ENCODE peak calls at places on chromosomes 4 and X, in nine cellular contexts. One of them, this sample, is unnamed. For H3K4me1, the result is how much of the 10 kb centered on the place peaks cover.

GRCh38 chrX:39030636-39031035 is 229.4 kb downstream of the MID1IP1 start:
- DNase-seq in H9: no peak
- DNase-seq in IMR-90: no peak
- DNase-seq in GM23248: no peak
- DNase-seq in astrocyte: no peak
- DNase-seq in mammary epithelial cell: no peak
- DNase-seq in mesenchymal stem cell: no peak
- DNase-seq in HCT116: no peak
- DNase-seq in OCI-LY7: no peak
- DNase-seq in this sample: no peak

GRCh38 chr4:39719804-39720580 is 22.1 kb downstream of the UBE2K start:
- DNase-seq in HCT116: no peak
- DNase-seq in IMR-90: peak
- DNase-seq in astrocyte: peak
- DNase-seq in mesenchymal stem cell: peak
- DNase-seq in H9: no peak
- DNase-seq in mammary epithelial cell: peak
- DNase-seq in GM23248: peak
- DNase-seq in OCI-LY7: no peak
- DNase-seq in this sample: no peak

GRCh38 chr4:78775278-78776030 is 696 bp upstream of the BMP2K start:
- DNase-seq in mammary epithelial cell: peak
- DNase-seq in GM23248: peak
- DNase-seq in mesenchymal stem cell: peak
- DNase-seq in astrocyte: peak
- DNase-seq in IMR-90: peak
- DNase-seq in H9: peak
- DNase-seq in OCI-LY7: peak
- DNase-seq in HCT116: peak
- DNase-seq in this sample: peak

GRCh38 chr4:182922551-182923284 is 5.5 kb upstream of the DCTD start:
- DNase-seq in HCT116: no peak
- DNase-seq in mesenchymal stem cell: peak
- DNase-seq in OCI-LY7: no peak
- DNase-seq in IMR-90: peak
- DNase-seq in mammary epithelial cell: no peak
- DNase-seq in astrocyte: peak
- DNase-seq in H9: no peak
- DNase-seq in GM23248: no peak
- DNase-seq in this sample: no peak

GRCh38 chr4:112213850-112214249 is 17.7 kb upstream of the AP1AR start:
- DNase-seq in GM23248: peak
- DNase-seq in astrocyte: peak
- DNase-seq in mesenchymal stem cell: peak
- DNase-seq in OCI-LY7: no peak
- DNase-seq in mammary epithelial cell: peak
- DNase-seq in HCT116: no peak
- DNase-seq in IMR-90: peak
- DNase-seq in H9: no peak
- DNase-seq in this sample: no peak

GRCh38 chr4:71050809-71051208 is 57.4 kb downstream of the DCK start:
- DNase-seq in GM23248: peak
- DNase-seq in mesenchymal stem cell: no peak
- DNase-seq in H9: no peak
- DNase-seq in IMR-90: peak
- DNase-seq in mammary epithelial cell: no peak
- DNase-seq in HCT116: no peak
- DNase-seq in astrocyte: no peak
- DNase-seq in OCI-LY7: no peak
- DNase-seq in this sample: peak

GRCh38 chr4:81198151-81198550 is 16.9 kb downstream of the PRKG2 start:
- DNase-seq in GM23248: no peak
- DNase-seq in H9: no peak
- DNase-seq in mammary epithelial cell: no peak
- DNase-seq in IMR-90: no peak
- DNase-seq in astrocyte: no peak
- DNase-seq in mesenchymal stem cell: no peak
- DNase-seq in HCT116: no peak
- DNase-seq in OCI-LY7: no peak
- DNase-seq in this sample: no peak

GRCh38 chr4:110634320-110635154 is 11.7 kb upstream of the PITX2 start:
- DNase-seq in mesenchymal stem cell: peak
- DNase-seq in HCT116: no peak
- DNase-seq in GM23248: no peak
- DNase-seq in astrocyte: no peak
- DNase-seq in mammary epithelial cell: no peak
- DNase-seq in H9: no peak
- DNase-seq in IMR-90: no peak
- DNase-seq in OCI-LY7: no peak
- DNase-seq in this sample: no peak

GRCh38 chr4:121096629-121097028 is 24.3 kb upstream of the NDNF start:
- DNase-seq in HCT116: peak
- DNase-seq in mammary epithelial cell: peak
- DNase-seq in IMR-90: peak
- DNase-seq in astrocyte: peak
- DNase-seq in OCI-LY7: peak
- DNase-seq in mesenchymal stem cell: peak
- DNase-seq in H9: no peak
- DNase-seq in GM23248: peak
- DNase-seq in this sample: peak

GRCh38 chr4:59180161-59180560 is 2020.0 kb upstream of the ADGRL3 start:
- DNase-seq in H9: no peak
- DNase-seq in OCI-LY7: no peak
- DNase-seq in GM23248: no peak
- DNase-seq in mammary epithelial cell: no peak
- DNase-seq in astrocyte: no peak
- DNase-seq in mesenchymal stem cell: no peak
- DNase-seq in HCT116: no peak
- DNase-seq in IMR-90: no peak
- DNase-seq in this sample: no peak

GRCh38 chr4:75715105-75715799 is 9.1 kb upstream of the USO1 start:
- DNase-seq in OCI-LY7: no peak
- DNase-seq in IMR-90: peak
- DNase-seq in mammary epithelial cell: no peak
- DNase-seq in GM23248: peak
- DNase-seq in mesenchymal stem cell: peak
- DNase-seq in H9: no peak
- DNase-seq in astrocyte: peak
- DNase-seq in HCT116: no peak
- DNase-seq in this sample: no peak

GRCh38 chr4:65018313-65018712 is 609.1 kb upstream of the TECRL start:
- DNase-seq in mammary epithelial cell: no peak
- DNase-seq in OCI-LY7: no peak
- DNase-seq in GM23248: no peak
- DNase-seq in astrocyte: no peak
- DNase-seq in mesenchymal stem cell: no peak
- DNase-seq in HCT116: no peak
- DNase-seq in H9: no peak
- DNase-seq in IMR-90: no peak
- DNase-seq in this sample: no peak
- H2AFZ ChIP-seq in mammary epithelial cell: no peak
- H2AFZ ChIP-seq in OCI-LY7: no peak
- H2AFZ ChIP-seq in GM23248: no peak
- H2AFZ ChIP-seq in astrocyte: no peak
- H2AFZ ChIP-seq in mesenchymal stem cell: no peak
- H2AFZ ChIP-seq in HCT116: no peak
- H2AFZ ChIP-seq in H9: peak
- H2AFZ ChIP-seq in IMR-90: no peak
- H2AFZ ChIP-seq in this sample: no peak

GRCh38 chr4:38014421-38014852 is 54.2 kb downstream of the PTTG2 start:
- DNase-seq in HCT116: no peak
- DNase-seq in IMR-90: no peak
- DNase-seq in mesenchymal stem cell: no peak
- DNase-seq in GM23248: no peak
- DNase-seq in H9: no peak
- DNase-seq in OCI-LY7: no peak
- DNase-seq in astrocyte: no peak
- DNase-seq in mammary epithelial cell: no peak
- DNase-seq in this sample: no peak

GRCh38 chr4:38009421-38009820 is 49.2 kb downstream of the PTTG2 start:
- DNase-seq in IMR-90: peak
- DNase-seq in mesenchymal stem cell: no peak
- DNase-seq in H9: no peak
- DNase-seq in HCT116: no peak
- DNase-seq in GM23248: no peak
- DNase-seq in OCI-LY7: no peak
- DNase-seq in astrocyte: no peak
- DNase-seq in mammary epithelial cell: no peak
- DNase-seq in this sample: no peak

GRCh38 chr4:38013461-38014366 is 53.5 kb downstream of the PTTG2 start:
- DNase-seq in mesenchymal stem cell: no peak
- DNase-seq in HCT116: peak
- DNase-seq in GM23248: peak
- DNase-seq in mammary epithelial cell: peak
- DNase-seq in OCI-LY7: no peak
- DNase-seq in IMR-90: peak
- DNase-seq in H9: no peak
- DNase-seq in astrocyte: peak
- DNase-seq in this sample: no peak

GRCh38 chr4:38009949-38010348 is 49.8 kb downstream of the PTTG2 start:
- DNase-seq in mammary epithelial cell: no peak
- DNase-seq in mesenchymal stem cell: no peak
- DNase-seq in OCI-LY7: no peak
- DNase-seq in H9: no peak
- DNase-seq in astrocyte: no peak
- DNase-seq in IMR-90: no peak
- DNase-seq in HCT116: no peak
- DNase-seq in GM23248: no peak
- DNase-seq in this sample: no peak

DNA sequence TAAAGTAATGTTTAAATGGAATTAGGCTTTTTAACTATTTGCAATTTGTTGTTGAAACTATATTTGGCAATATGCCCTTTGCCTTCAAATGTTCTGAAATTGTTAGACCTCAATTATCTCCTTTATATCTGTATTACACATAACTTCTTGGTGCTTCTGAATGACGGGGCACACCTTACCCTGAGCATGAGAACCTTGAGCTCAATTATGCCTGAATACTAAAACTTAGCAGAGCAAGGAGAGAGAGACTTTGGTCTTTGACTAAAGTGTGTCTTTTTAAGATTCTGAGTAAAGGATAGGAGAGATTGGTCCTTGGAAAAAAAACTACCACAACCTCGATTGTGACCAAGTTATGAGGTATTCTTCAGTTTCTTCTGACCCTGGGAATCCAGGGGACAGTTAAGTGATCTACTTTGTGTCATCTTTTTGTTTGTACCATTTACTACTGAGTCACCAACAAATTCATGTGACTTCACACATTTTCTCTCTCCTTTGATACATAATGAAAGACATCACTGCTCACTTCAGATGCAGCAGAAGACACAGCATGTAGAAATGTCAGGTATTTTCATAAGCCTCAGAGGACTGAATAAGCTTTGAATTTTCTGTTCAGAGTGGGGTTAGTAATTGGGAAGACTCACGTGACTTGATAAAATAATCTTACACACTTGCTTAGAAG is 51.4 kb downstream of the PTTG2 start:
- DNase-seq in mammary epithelial cell: no peak
- DNase-seq in HCT116: no peak
- DNase-seq in IMR-90: no peak
- DNase-seq in GM23248: no peak
- DNase-seq in astrocyte: no peak
- DNase-seq in OCI-LY7: no peak
- DNase-seq in mesenchymal stem cell: no peak
- DNase-seq in H9: no peak
- DNase-seq in this sample: no peak
- H3K4me1 ChIP-seq in mammary epithelial cell: under half
- H3K4me1 ChIP-seq in HCT116: under half
- H3K4me1 ChIP-seq in IMR-90: under half
- H3K4me1 ChIP-seq in GM23248: under half
- H3K4me1 ChIP-seq in astrocyte: under half
- H3K4me1 ChIP-seq in OCI-LY7: under half
- H3K4me1 ChIP-seq in mesenchymal stem cell: under half
- H3K4me1 ChIP-seq in H9: under half
- H3K4me1 ChIP-seq in this sample: under half

GRCh38 chrX:101408530-101408836 is 461 bp downstream of the HNRNPH2 start:
- DNase-seq in astrocyte: no peak
- DNase-seq in GM23248: no peak
- DNase-seq in HCT116: no peak
- DNase-seq in IMR-90: no peak
- DNase-seq in OCI-LY7: no peak
- DNase-seq in mesenchymal stem cell: no peak
- DNase-seq in mammary epithelial cell: no peak
- DNase-seq in H9: no peak
- DNase-seq in this sample: no peak
- H2AFZ ChIP-seq in astrocyte: no peak
- H2AFZ ChIP-seq in GM23248: no peak
- H2AFZ ChIP-seq in HCT116: no peak
- H2AFZ ChIP-seq in IMR-90: peak
- H2AFZ ChIP-seq in OCI-LY7: no peak
- H2AFZ ChIP-seq in mesenchymal stem cell: no peak
- H2AFZ ChIP-seq in mammary epithelial cell: peak
- H2AFZ ChIP-seq in H9: no peak
- H2AFZ ChIP-seq in this sample: no peak

DNA sequence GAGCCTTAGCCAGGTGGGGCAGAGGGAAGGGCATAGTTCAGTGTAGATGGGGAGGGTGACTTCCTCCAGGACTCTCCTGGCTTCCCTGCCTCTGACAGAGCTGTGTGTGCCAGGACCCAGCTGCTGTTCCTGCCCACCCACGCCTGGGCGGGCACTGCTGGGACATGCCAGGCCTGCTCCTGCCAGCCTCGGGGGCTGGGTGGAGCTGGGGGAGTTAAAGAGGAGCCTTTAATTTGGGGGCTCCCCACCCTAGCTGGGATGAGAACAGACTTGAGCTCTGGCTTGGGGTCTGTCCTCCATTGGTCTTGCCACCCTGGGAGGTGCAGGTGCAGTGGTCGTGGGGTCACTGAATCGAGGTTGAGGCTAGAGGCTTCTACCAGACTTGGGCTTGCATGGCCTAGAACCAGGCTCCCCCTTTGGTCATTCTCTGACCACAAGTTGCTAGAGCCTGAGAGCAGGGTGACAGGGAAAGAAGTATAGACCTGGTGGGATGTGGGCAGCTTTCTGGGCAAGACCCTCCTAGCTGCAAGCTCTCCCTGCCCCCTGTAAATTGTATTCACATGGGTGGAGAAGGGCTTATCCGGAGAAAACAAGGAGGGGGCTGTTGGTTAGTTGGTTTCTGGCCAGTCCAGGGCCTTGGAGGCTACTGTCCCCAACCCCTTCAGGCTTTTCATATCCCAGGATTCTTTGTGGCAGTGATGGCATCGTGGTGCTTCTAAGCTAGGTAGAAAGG is 5.7 kb downstream of the EFNB1 start:
- DNase-seq in mammary epithelial cell: no peak
- DNase-seq in HCT116: no peak
- DNase-seq in GM23248: no peak
- DNase-seq in H9: peak
- DNase-seq in OCI-LY7: no peak
- DNase-seq in IMR-90: no peak
- DNase-seq in astrocyte: no peak
- DNase-seq in mesenchymal stem cell: no peak
- DNase-seq in this sample: no peak
- H3K4me1 ChIP-seq in mammary epithelial cell: under half
- H3K4me1 ChIP-seq in HCT116: under half
- H3K4me1 ChIP-seq in GM23248: under half
- H3K4me1 ChIP-seq in H9: under half
- H3K4me1 ChIP-seq in OCI-LY7: under half
- H3K4me1 ChIP-seq in IMR-90: under half
- H3K4me1 ChIP-seq in astrocyte: under half
- H3K4me1 ChIP-seq in mesenchymal stem cell: under half
- H3K4me1 ChIP-seq in this sample: under half